ENCODE peak calls at places on chromosomes 5 and 9, in six cellular contexts. Q is mesenchymal stem cell, N is IMR-90, C is H9, Z is H1, R is neuronal stem cell. H is an unnamed sample.

GRCh38 chr5:159099049-159099760 is 511 bp downstream of the EBF1 start:
- DNase-seq in Q (peak; percentile 60), N (peak; percentile 63), C (peak; percentile 36), Z (no peak), R (peak; percentile 53), H (peak; percentile 59)

GRCh38 chr9:87395804-87396458 is 101.7 kb upstream of the DAPK1 start:
- DNase-seq in Q (no peak), N (no peak), C (no peak), Z (no peak), R (no peak), H (no peak)

GRCh38 chr9:22216730-22217160 is 207.6 kb upstream of the CDKN2B start:
- DNase-seq in Q (peak; percentile 85), N (peak; percentile 82), C (no peak), Z (no peak), R (no peak), H (no peak)

GRCh38 chr5:133113331-133114061 is 61.7 kb downstream of the HSPA4 start:
- DNase-seq in Q (no peak), N (peak; percentile 56), C (no peak), Z (no peak), R (no peak), H (no peak)

GRCh38 chr5:13878357-13878756 is 66.1 kb downstream of the DNAH5 start:
- DNase-seq in Q (no peak), N (no peak), C (no peak), Z (no peak), R (no peak), H (peak; percentile 5)

GRCh38 chr9:124502711-124503702 is 4.2 kb downstream of the NR5A1 start:
- DNase-seq in Q (no peak), N (no peak), C (peak; percentile 63), Z (no peak), R (no peak), H (peak; percentile 61)

GRCh38 chr9:124290053-124290581 is 32.4 kb downstream of the NEK6 start:
- DNase-seq in Q (no peak), N (no peak), C (no peak), Z (no peak), R (no peak), H (no peak)

GRCh38 chr9:127778280-127779135 is at the start of gene SH2D3C:
- DNase-seq in Q (no peak), N (no peak), C (no peak), Z (no peak), R (no peak), H (no peak)

GRCh38 chr5:163504091-163504931 is 1.1 kb upstream of the MAT2B start:
- DNase-seq in Q (peak; percentile 80), N (peak; percentile 52), C (no peak), Z (no peak), R (peak; percentile 27), H (peak; percentile 69)

GRCh38 chr9:1879501-1879900 is 135.6 kb upstream of the SMARCA2 start:
- DNase-seq in Q (no peak), N (no peak), C (no peak), Z (no peak), R (no peak), H (no peak)

GRCh38 chr5:132387649-132388117 is 18.2 kb downstream of the SLC22A5 start:
- DNase-seq in Q (peak; percentile 99), N (peak; percentile 99), C (no peak), Z (no peak), R (no peak), H (peak; percentile 77)

GRCh38 chr9:86602715-86603114 is 248.5 kb upstream of the TUT7 start:
- DNase-seq in Q (no peak), N (no peak), C (no peak), Z (no peak), R (no peak), H (no peak)

GRCh38 chr9:124457079-124457886 is 7.0 kb downstream of the ADGRD2 start:
- DNase-seq in Q (no peak), N (no peak), C (no peak), Z (no peak), R (no peak), H (no peak)

GRCh38 chr9:124349267-124349666 is 66.0 kb downstream of the PSMB7 start:
- DNase-seq in Q (no peak), N (no peak), C (no peak), Z (no peak), R (no peak), H (no peak)

GRCh38 chr9:77952641-77953341 is 78.8 kb downstream of the GNAQ start:
- DNase-seq in Q (peak; percentile 70), N (peak; percentile 49), C (no peak), Z (no peak), R (no peak), H (no peak)

GRCh38 chr5:132044207-132044606 is 16.2 kb upstream of the IL3 start:
- DNase-seq in Q (no peak), N (no peak), C (peak; percentile 9), Z (no peak), R (no peak), H (no peak)

GRCh38 chr5:149939572-149939971 is 5.0 kb downstream of the PDE6A start:
- DNase-seq in Q (peak; percentile 12), N (no peak), C (no peak), Z (no peak), R (no peak), H (no peak)

GRCh38 chr9:69432623-69433022 is 107.6 kb downstream of the ENTREP1 start:
- DNase-seq in Q (no peak), N (no peak), C (no peak), Z (no peak), R (no peak), H (no peak)

GRCh38 chr5:102893942-102894341 is 138.8 kb downstream of the PAM start:
- DNase-seq in Q (no peak), N (no peak), C (no peak), Z (no peak), R (no peak), H (peak; percentile 46)

GRCh38 chr5:16736158-16736994 is 119.6 kb upstream of the RETREG1 start:
- DNase-seq in Q (peak; percentile 89), N (peak; percentile 87), C (peak; percentile 66), Z (no peak), R (no peak), H (peak; percentile 91)

GRCh38 chr9:13149454-13149853 is 130.0 kb downstream of the MPDZ start:
- DNase-seq in Q (no peak), N (no peak), C (no peak), Z (no peak), R (no peak), H (no peak)

GRCh38 chr9:81693639-81694378 is 4.5 kb upstream of the TLE1 start:
- DNase-seq in Q (peak; percentile 8), N (no peak), C (no peak), Z (no peak), R (no peak), H (no peak)

GRCh38 chr5:84585218-84585617 is 200.5 kb upstream of the EDIL3 start:
- DNase-seq in Q (no peak), N (no peak), C (peak; percentile 49), Z (no peak), R (no peak), H (peak; percentile 40)

GRCh38 chr5:150443242-150444075 is 6.1 kb downstream of the RPS14 start:
- DNase-seq in Q (no peak), N (no peak), C (no peak), Z (no peak), R (no peak), H (no peak)

GRCh38 chr5:95172659-95173058 is 112.2 kb downstream of the MCTP1 start:
- DNase-seq in Q (no peak), N (no peak), C (no peak), Z (no peak), R (no peak), H (peak; percentile 32)

GRCh38 chr5:74063821-74064598 is 438.0 kb downstream of the ARHGEF28 start:
- DNase-seq in Q (peak; percentile 84), N (peak; percentile 72), C (no peak), Z (no peak), R (no peak), H (no peak)

GRCh38 chr9:129290606-129291005 is 112.5 kb upstream of the IER5L start:
- DNase-seq in Q (no peak), N (no peak), C (no peak), Z (no peak), R (no peak), H (no peak)

GRCh38 chr5:74034738-74035137 is 408.7 kb downstream of the ARHGEF28 start:
- DNase-seq in Q (peak; percentile 50), N (peak; percentile 88), C (no peak), Z (no peak), R (no peak), H (no peak)

GRCh38 chr9:75039006-75039405 is 10.9 kb upstream of the CARNMT1 start:
- DNase-seq in Q (peak; percentile 64), N (peak; percentile 95), C (no peak), Z (no peak), R (no peak), H (no peak)

GRCh38 chr5:103607346-103607745 is 44.8 kb upstream of the NUDT12 start:
- DNase-seq in Q (no peak), N (no peak), C (no peak), Z (no peak), R (no peak), H (no peak)

GRCh38 chr5:81233080-81233634 is at the start of gene CKMT2:
- DNase-seq in Q (peak; percentile 49), N (no peak), C (peak; percentile 95), Z (peak; percentile 61), R (peak; percentile 40), H (peak; percentile 86)
- H3K27ac ChIP-seq in Q (no peak within 1 kb of the TSS), N (no peak within 1 kb of the TSS), C (no peak within 1 kb of the TSS), Z (peak within 1 kb of the TSS; percentile 42), R (no peak within 1 kb of the TSS), H (no peak within 1 kb of the TSS)

DNA sequence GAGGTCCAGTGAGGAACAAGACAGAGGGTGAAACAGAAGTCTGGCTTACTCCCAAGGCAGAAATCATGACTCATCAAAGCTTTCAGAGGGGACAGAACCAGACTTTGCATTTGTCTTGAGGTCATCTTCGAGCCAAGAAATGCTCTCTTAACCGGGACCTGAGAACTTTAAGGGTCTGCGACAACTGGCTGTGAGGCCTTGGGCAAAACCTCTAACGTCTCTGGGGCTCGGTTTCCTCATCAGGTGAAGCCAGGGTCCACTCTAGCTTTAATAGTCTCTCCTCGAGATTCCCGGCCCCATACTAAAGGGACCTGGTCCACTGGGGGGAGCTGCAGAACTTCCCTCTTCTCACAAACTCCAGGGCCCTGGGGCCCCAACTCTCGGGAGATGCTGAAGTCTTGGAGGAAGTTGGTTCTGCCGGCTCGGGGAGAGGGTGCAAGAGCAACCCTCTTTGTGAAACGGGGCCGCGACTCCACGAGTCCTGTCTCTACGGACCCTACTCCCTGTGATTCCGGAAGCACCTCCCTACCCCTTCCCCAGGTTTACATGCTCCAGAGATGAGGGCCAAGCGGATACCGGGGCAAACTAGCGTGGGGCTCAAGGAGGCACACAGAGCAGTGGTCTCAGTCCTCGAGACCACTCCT is 2.6 kb downstream of the GLIS3 start:
- DNase-seq in Q (peak; percentile 93), N (peak; percentile 87), C (peak; percentile 84), Z (no peak), R (peak; percentile 42), H (peak; percentile 94)
- H4K8ac ChIP-seq in Q (peak overlapping the region; percentile 98), N (peak overlapping the region; percentile 94), C (no peak overlapping the region), Z (no peak overlapping the region), R (peak overlapping the region; percentile 5), H (no peak overlapping the region)

DNA sequence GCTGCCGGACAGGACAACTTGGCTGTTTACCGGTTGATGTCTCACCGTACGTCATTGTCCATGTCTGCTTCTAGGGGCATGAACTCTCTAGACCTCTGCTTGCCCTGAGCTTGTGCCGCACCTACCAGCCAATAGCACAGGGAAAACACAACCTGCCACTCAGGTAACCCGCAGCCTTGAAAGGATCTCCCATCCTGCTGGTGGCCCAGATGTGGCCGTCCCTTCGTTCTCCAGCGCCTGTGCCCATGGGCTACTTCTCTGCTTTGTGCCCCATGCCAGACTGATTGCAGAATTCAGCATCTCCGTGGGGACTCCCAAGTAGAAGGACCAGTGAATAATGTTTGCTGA is 178.1 kb upstream of the MVB12B start:
- DNase-seq in Q (no peak), N (no peak), C (peak; percentile 19), Z (no peak), R (no peak), H (no peak)
- H3K27ac ChIP-seq in Q (no peak overlapping the region), N (no peak overlapping the region), C (no peak overlapping the region), Z (no peak overlapping the region), R (no peak overlapping the region), H (no peak overlapping the region)

GRCh38 chr9:120411862-120412424 is 168.0 kb downstream of the CDK5RAP2 start:
- DNase-seq in Q (no peak), N (no peak), C (no peak), Z (no peak), R (no peak), H (peak; percentile 64)
- H4K8ac ChIP-seq in Q (no peak overlapping the region), N (peak overlapping the region; percentile 91), C (no peak overlapping the region), Z (no peak overlapping the region), R (no peak overlapping the region), H (no peak overlapping the region)

H was measured in mesendoderm.